ENCODE peak calls at places on chromosomes 11 and 22, in six cellular contexts. X, T, R, K, C and N are unnamed samples.

GRCh38 chr11:117786099-117786870 is 10.7 kb downstream of the DSCAML1 start:
- DNase-seq in R (no peak), K (no peak), T (no peak), C (no peak), X (no peak), N (no peak)

GRCh38 chr11:38791346-38791961 is 2193.4 kb upstream of the RAG2 start:
- DNase-seq in C (no peak), X (peak), R (peak), T (peak), K (peak), N (peak)

GRCh38 chr11:94309757-94310156 is 5.4 kb downstream of the IZUMO1R start:
- DNase-seq in K (no peak), C (no peak), R (no peak), T (no peak), X (no peak), N (no peak)

GRCh38 chr22:43446037-43446803 is 34.4 kb downstream of the MPPED1 start:
- DNase-seq in T (no peak), K (peak), X (no peak), C (no peak), R (no peak), N (no peak)

GRCh38 chr11:109547356-109548027 is 125.5 kb downstream of the C11orf87 start:
- DNase-seq in C (no peak), X (peak), K (peak), R (no peak), T (peak), N (peak)

GRCh38 chr11:720642-721346 is 14.8 kb downstream of the EPS8L2 start:
- DNase-seq in C (no peak), X (no peak), R (no peak), T (no peak), K (peak), N (no peak)

GRCh38 chr11:61699737-61700160 is 19.6 kb downstream of the DAGLA start:
- DNase-seq in K (no peak), R (peak), X (no peak), T (no peak), C (peak), N (no peak)

GRCh38 chr22:30718938-30719337 is 24.3 kb downstream of the OSBP2 start:
- DNase-seq in R (no peak), K (no peak), C (no peak), X (no peak), T (no peak), N (no peak)

GRCh38 chr11:15653191-15653590 is 538.5 kb downstream of the INSC start:
- DNase-seq in K (no peak), R (no peak), T (no peak), X (no peak), C (no peak), N (no peak)

GRCh38 chr22:49235463-49236300 is 592.0 kb downstream of the BRD1 start:
- DNase-seq in K (no peak), C (no peak), X (no peak), R (peak), T (no peak), N (no peak)

GRCh38 chr22:48315415-48316244 is 1512.0 kb downstream of the BRD1 start:
- DNase-seq in K (no peak), C (peak), X (no peak), R (no peak), T (no peak), N (no peak)

GRCh38 chr22:43726296-43726695 is 85.8 kb downstream of the EFCAB6 start:
- DNase-seq in X (no peak), C (no peak), K (peak), R (no peak), T (no peak), N (no peak)

GRCh38 chr11:26028294-26028954 is 303.5 kb upstream of the ANO3 start:
- DNase-seq in K (peak), X (peak), T (peak), R (no peak), C (no peak), N (peak)

GRCh38 chr22:42533638-42533977 is 14.0 kb upstream of the RRP7A start:
- DNase-seq in K (no peak), T (no peak), R (no peak), C (no peak), X (no peak), N (no peak)

DNA sequence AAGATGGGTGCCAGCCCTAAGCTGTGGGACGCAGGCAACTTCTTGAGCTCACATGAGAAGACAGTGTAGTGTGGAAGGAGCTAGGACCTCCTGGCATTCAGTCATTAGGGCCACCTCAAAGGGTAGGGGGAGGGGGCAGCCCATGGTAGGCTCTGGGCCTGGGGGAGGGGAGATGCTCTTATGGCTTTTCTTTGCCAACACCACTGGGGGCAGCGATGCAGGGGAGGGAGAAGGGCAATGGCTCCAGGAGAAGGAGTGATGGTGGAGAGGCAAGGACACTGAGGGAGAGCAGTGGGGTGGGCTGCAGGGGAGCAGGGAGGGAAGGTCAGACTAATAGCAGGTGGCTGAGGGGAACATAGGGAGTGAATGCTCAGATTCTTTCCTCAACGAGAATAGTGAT is 63.3 kb upstream of the SUSD2 start:
- DNase-seq in X (no peak), C (no peak), T (no peak), R (no peak), K (no peak), N (no peak)
- TF ChIP-seq CTCF in X (peak), C (no peak), T (no peak), R (no peak), K (no peak), N (no peak)

GRCh38 chr22:38970548-38970947 is 11.6 kb upstream of the APOBEC3B start:
- DNase-seq in C (no peak), X (no peak), T (no peak), K (no peak), R (no peak), N (no peak)

GRCh38 chr22:38971202-38971601 is 10.9 kb upstream of the APOBEC3B start:
- DNase-seq in C (peak), X (no peak), T (no peak), K (no peak), R (no peak), N (no peak)

GRCh38 chr22:38974826-38975175 is 7.3 kb upstream of the APOBEC3B start:
- DNase-seq in T (no peak), K (no peak), X (no peak), C (no peak), R (no peak), N (no peak)

GRCh38 chr22:38974170-38974825 is 7.8 kb upstream of the APOBEC3B start:
- DNase-seq in X (no peak), K (no peak), T (no peak), C (peak), R (no peak), N (no peak)

DNA sequence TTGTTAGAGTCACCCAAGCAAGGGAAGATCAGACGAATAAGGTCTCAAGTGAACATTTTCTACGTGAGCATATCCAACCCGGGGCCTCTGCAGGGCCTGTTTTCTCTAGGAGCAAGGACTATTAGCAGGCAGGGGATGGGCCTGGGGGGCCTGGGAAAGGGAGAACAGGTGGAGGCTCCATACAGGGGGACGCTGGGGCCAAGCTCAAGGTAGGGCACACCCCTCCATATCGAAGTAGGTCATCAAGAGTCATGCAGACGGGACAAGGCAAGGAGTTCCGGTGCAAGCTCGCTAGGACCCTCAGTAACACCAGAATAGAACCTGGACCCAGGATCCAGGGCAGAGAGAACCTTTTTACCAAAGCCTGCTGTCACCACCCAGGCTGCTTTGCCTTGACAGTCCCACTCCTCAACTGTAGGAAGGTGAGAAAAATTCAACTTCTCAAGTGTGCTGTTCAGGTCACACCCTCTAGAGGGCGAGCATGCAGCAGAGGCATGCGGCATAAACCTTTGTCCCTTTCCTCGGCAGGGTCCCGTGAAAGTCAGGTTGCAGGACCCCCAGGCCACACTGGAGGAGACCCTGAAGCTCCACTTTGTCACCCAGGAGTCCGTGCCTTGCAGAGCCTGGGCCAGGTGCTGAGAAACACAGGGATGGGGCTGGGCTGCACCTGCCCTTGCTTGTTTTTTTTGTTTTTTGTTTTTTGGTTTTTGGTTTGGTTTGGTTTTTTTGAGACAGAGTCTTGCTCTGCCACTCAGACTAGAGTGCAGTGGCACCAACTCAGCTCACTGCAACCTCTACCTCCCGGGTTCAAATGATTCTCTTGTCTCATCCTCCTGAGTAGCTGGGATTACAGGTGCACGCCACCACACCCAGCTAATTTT is 8.6 kb upstream of the APOBEC3B start:
- DNase-seq in K (peak), X (no peak), R (peak), T (no peak), C (peak), N (no peak)
- H3K4me3 ChIP-seq in K (no peak), X (no peak), R (no peak), T (no peak), C (no peak), N (no peak)

GRCh38 chr22:27405672-27406388 is 395.7 kb downstream of the MN1 start:
- DNase-seq in C (peak), X (no peak), T (no peak), R (peak), K (peak), N (no peak)

GRCh38 chr22:27407369-27407985 is 394.1 kb downstream of the MN1 start:
- DNase-seq in R (no peak), C (no peak), T (no peak), K (no peak), X (no peak), N (no peak)

GRCh38 chr22:27408068-27408467 is 393.5 kb downstream of the MN1 start:
- DNase-seq in K (no peak), X (no peak), C (no peak), R (no peak), T (no peak), N (no peak)

GRCh38 chr22:27406389-27406861 is 395.1 kb downstream of the MN1 start:
- DNase-seq in K (peak), X (no peak), C (no peak), T (no peak), R (no peak), N (no peak)

GRCh38 chr22:27409299-27409698 is 392.3 kb downstream of the MN1 start:
- DNase-seq in C (no peak), X (no peak), T (no peak), K (no peak), R (no peak), N (no peak)
- TF ChIP-seq CTCF in C (no peak), X (peak), T (no peak), K (peak), R (no peak), N (no peak)

DNA sequence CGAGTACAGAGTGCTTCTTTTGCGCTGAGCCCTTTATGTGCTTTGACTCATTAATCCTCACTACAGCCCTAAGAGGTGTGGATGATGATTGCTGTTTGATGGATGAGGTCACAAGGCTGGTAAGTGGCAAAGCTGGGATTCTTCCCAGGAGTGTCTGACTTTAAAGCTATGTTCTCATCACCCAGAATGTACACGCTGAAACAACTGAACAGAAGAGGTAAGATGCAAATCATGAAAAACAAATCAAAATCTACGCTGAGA is 37.7 kb upstream of the CREB3L1 start:
- DNase-seq in C (no peak), X (no peak), R (no peak), T (no peak), K (peak), N (no peak)
- H3K4me3 ChIP-seq in C (no peak), X (no peak), R (no peak), T (no peak), K (no peak), N (no peak)

GRCh38 chr22:37562049-37562784 is 1.9 kb downstream of the CDC42EP1 start:
- DNase-seq in X (no peak), C (peak), T (no peak), K (no peak), R (peak), N (no peak)
- TF ChIP-seq CTCF in X (no peak), C (no peak), T (no peak), K (no peak), R (no peak), N (no peak)

GRCh38 chr11:75371930-75372876 is 20.7 kb upstream of the ARRB1 start:
- DNase-seq in T (no peak), K (no peak), X (no peak), R (no peak), C (no peak), N (no peak)

GRCh38 chr11:75375626-75376025 is 23.7 kb upstream of the RPS3 start:
- DNase-seq in K (no peak), T (no peak), R (no peak), X (no peak), C (no peak), N (no peak)

GRCh38 chr11:75374646-75375045 is 23.2 kb upstream of the ARRB1 start:
- DNase-seq in T (no peak), K (no peak), C (no peak), X (no peak), R (no peak), N (no peak)

GRCh38 chr11:75380245-75380644 is 19.1 kb upstream of the RPS3 start:
- DNase-seq in R (no peak), K (no peak), C (no peak), T (no peak), X (no peak), N (no peak)

GRCh38 chr11:75376175-75376574 is 23.1 kb upstream of the RPS3 start:
- DNase-seq in R (no peak), T (no peak), X (no peak), C (no peak), K (no peak), N (no peak)
- H3K4me3 ChIP-seq in R (no peak), T (no peak), X (no peak), C (no peak), K (no peak), N (no peak)